ENCODE peak calls at places on chromosomes 5 and 9, in nine cellular contexts. A is brain microvascular endothelial cell; Y is CD4-positive, alpha-beta memory T cell; T is astrocyte of the spinal cord; Z is colonic mucosa; Q is cardiac muscle cell; G is lower lobe of right lung; M is dorsolateral prefrontal cortex; S is GM12865. H is an unnamed sample.
A peak's percentile ranks its signal among the peaks of the same experiment; 100 is the strongest.

GRCh38 chr9:135775911-135776310 is 73.9 kb downstream of the KCNT1 start:
- DNase-seq in A (no peak), Y (no peak), T (no peak), Z (no peak), Q (no peak), G (no peak), M (no peak), S (no peak), H (no peak)

GRCh38 chr9:121786543-121786948 is 135.1 kb downstream of the DAB2IP start:
- DNase-seq in A (no peak), Y (no peak), T (no peak), Z (no peak), Q (no peak), G (no peak), M (no peak), S (no peak), H (no peak)

GRCh38 chr5:170145462-170145861 is 39.8 kb downstream of the FOXI1 start:
- DNase-seq in A (no peak), Y (no peak), T (no peak), Z (no peak), Q (no peak), G (no peak), M (no peak), S (peak; percentile 31), H (peak; percentile 86)

GRCh38 chr5:150081541-150082283 is 4.6 kb downstream of the CSF1R start:
- DNase-seq in A (no peak), Y (no peak), T (no peak), Z (peak; percentile 34), Q (peak; percentile 23), G (peak; percentile 90), M (no peak), S (peak; percentile 54), H (peak; percentile 92)

GRCh38 chr5:97171703-97172102 is 11.3 kb downstream of the RIOK2 start:
- DNase-seq in A (no peak), Y (no peak), T (no peak), Z (no peak), Q (no peak), G (no peak), M (no peak), S (no peak), H (no peak)

GRCh38 chr5:178467261-178468195 is 122.7 kb downstream of the COL23A1 start:
- DNase-seq in A (peak; percentile 7), Y (no peak), T (no peak), Z (peak; percentile 28), Q (no peak), G (peak; percentile 79), M (no peak), S (no peak), H (no peak)

GRCh38 chr5:149345892-149346222 is 558 bp downstream of the GRPEL2 start:
- DNase-seq in A (no peak), Y (no peak), T (peak; percentile 44), Z (no peak), Q (no peak), G (no peak), M (no peak), S (peak; percentile 44), H (no peak)

GRCh38 chr5:74179183-74179582 is 461.3 kb downstream of the ENC1 start:
- DNase-seq in A (peak; percentile 81), Y (no peak), T (peak; percentile 94), Z (no peak), Q (no peak), G (no peak), M (no peak), S (no peak), H (peak; percentile 91)

GRCh38 chr5:157842185-157842584 is 16.8 kb downstream of the CLINT1 start:
- DNase-seq in A (no peak), Y (no peak), T (no peak), Z (no peak), Q (no peak), G (no peak), M (no peak), S (no peak), H (no peak)

GRCh38 chr9:23555849-23556248 is 270.2 kb downstream of the ELAVL2 start:
- DNase-seq in A (no peak), Y (no peak), T (peak; percentile 73), Z (no peak), Q (no peak), G (no peak), M (no peak), S (no peak), H (peak; percentile 50)

GRCh38 chr5:15249152-15249551 is 250.8 kb upstream of the FBXL7 start:
- DNase-seq in A (peak; percentile 29), Y (no peak), T (peak; percentile 71), Z (no peak), Q (no peak), G (no peak), M (no peak), S (no peak), H (no peak)

GRCh38 chr5:142445266-142445665 is 120.4 kb upstream of the SPRY4 start:
- DNase-seq in A (peak; percentile 53), Y (no peak), T (no peak), Z (no peak), Q (no peak), G (no peak), M (no peak), S (no peak), H (no peak)

GRCh38 chr5:3197699-3198098 is 397.9 kb upstream of the IRX1 start:
- DNase-seq in A (no peak), Y (no peak), T (peak; percentile 1), Z (no peak), Q (peak; percentile 75), G (no peak), M (peak; percentile 51), S (no peak), H (no peak)

GRCh38 chr5:60493372-60493771 is 206.6 kb downstream of the DEPDC1B start:
- DNase-seq in A (no peak), Y (no peak), T (no peak), Z (no peak), Q (no peak), G (no peak), M (no peak), S (no peak), H (no peak)
- H3K4me3 ChIP-seq in A (no peak overlapping the region), Y (no peak overlapping the region), T (no peak overlapping the region), Z (no peak overlapping the region), Q (no peak overlapping the region), G (no peak overlapping the region), M (no peak overlapping the region), S (no peak overlapping the region), H (no peak overlapping the region)

GRCh38 chr9:73039916-73040263 is 87.0 kb upstream of the ALDH1A1 start:
- DNase-seq in A (no peak), Y (no peak), T (no peak), Z (no peak), Q (no peak), G (no peak), M (no peak), S (no peak), H (no peak)

GRCh38 chr9:73038089-73038509 is 85.2 kb upstream of the ALDH1A1 start:
- DNase-seq in A (no peak), Y (no peak), T (no peak), Z (no peak), Q (no peak), G (no peak), M (no peak), S (no peak), H (no peak)

GRCh38 chr9:73039253-73039915 is 86.5 kb upstream of the ALDH1A1 start:
- DNase-seq in A (no peak), Y (no peak), T (peak; percentile 73), Z (peak; percentile 28), Q (no peak), G (no peak), M (no peak), S (no peak), H (no peak)

GRCh38 chr9:73037613-73038012 is 84.8 kb upstream of the ALDH1A1 start:
- DNase-seq in A (no peak), Y (no peak), T (no peak), Z (no peak), Q (no peak), G (no peak), M (no peak), S (no peak), H (no peak)

GRCh38 chr9:73038613-73039012 is 85.8 kb upstream of the ALDH1A1 start:
- DNase-seq in A (no peak), Y (no peak), T (peak; percentile 41), Z (peak; percentile 19), Q (no peak), G (peak; percentile 42), M (no peak), S (no peak), H (peak; percentile 94)
- H3K4me3 ChIP-seq in A (no peak overlapping the region), Y (no peak overlapping the region), T (no peak overlapping the region), Z (no peak overlapping the region), Q (no peak overlapping the region), G (no peak overlapping the region), M (no peak overlapping the region), S (no peak overlapping the region), H (peak overlapping the region; percentile 33)

GRCh38 chr5:76808142-76808691 is 10.6 kb upstream of the F2RL1 start:
- DNase-seq in A (no peak), Y (no peak), T (peak; percentile 26), Z (no peak), Q (no peak), G (no peak), M (no peak), S (no peak), H (no peak)
- H3K4me3 ChIP-seq in A (no peak overlapping the region), Y (no peak overlapping the region), T (no peak overlapping the region), Z (no peak overlapping the region), Q (no peak overlapping the region), G (no peak overlapping the region), M (no peak overlapping the region), S (no peak overlapping the region), H (no peak overlapping the region)

GRCh38 chr9:83270116-83270515 is 207.2 kb upstream of the RASEF start:
- DNase-seq in A (no peak), Y (no peak), T (no peak), Z (no peak), Q (peak; percentile 55), G (no peak), M (no peak), S (no peak), H (no peak)

GRCh38 chr9:83267741-83268140 is 204.8 kb upstream of the RASEF start:
- DNase-seq in A (peak; percentile 37), Y (no peak), T (no peak), Z (no peak), Q (peak; percentile 41), G (no peak), M (no peak), S (no peak), H (no peak)

GRCh38 chr9:83271665-83272071 is 208.7 kb upstream of the RASEF start:
- DNase-seq in A (no peak), Y (no peak), T (no peak), Z (no peak), Q (no peak), G (no peak), M (no peak), S (no peak), H (no peak)

DNA sequence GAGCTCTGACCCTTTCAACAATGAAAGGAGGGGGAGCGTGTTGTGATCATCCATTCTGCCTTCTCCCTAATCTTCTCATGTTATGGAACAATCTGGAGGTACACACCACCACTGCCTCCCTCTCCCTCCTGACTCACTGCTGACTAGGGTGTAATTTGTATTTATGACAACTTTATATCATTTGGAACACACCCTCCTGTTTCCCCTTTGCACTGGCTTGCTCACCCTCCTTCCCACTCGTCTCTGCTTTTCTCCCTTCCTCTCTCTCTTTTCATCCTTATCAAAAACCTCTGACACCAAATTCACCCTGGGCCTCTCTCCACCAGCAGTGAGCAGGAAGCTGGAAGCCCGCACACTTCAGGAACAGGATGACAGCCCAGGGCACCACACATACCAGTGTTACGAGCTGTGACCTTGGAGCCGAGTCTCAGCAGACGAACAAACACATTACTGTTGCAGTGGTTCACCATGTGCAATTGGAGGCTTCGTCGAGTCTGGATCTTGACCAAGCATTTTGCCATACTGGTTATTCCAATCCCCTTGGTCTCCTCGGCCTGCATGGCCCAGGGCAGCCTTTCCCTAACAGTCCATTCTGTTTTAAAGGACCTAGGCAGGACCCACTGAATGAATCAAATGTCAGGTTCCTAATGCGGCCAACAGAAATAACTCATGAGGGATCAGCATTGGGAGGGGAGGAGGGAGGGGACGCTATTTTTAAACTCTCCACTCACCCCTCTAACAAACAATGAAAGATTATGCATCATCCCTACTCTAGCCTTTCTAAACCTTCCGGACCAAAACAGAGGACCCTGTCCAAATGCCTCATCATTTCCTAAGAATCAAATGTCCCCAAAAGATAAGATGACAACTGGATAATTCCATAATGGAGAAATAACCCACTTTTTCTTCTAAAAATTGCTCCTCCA is 203.9 kb upstream of the RASEF start:
- DNase-seq in A (peak; percentile 17), Y (no peak), T (no peak), Z (no peak), Q (peak; percentile 88), G (no peak), M (no peak), S (no peak), H (no peak)
- H3K4me3 ChIP-seq in A (no peak overlapping the region), Y (no peak overlapping the region), T (no peak overlapping the region), Z (no peak overlapping the region), Q (peak overlapping the region; percentile 53), G (no peak overlapping the region), M (no peak overlapping the region), S (no peak overlapping the region), H (no peak overlapping the region)

H was measured in esophagus muscularis mucosa.